ENCODE peak calls at places on chromosomes 2 and 18, in ten cellular contexts. One of them, this sample, is unnamed.

GRCh38 chr2:108189316-108189715 is 50.5 kb upstream of the SULT1C3 start:
- DNase-seq in GM23338: no peak
- DNase-seq in HL-60: no peak
- DNase-seq in fibroblast of lung: no peak
- DNase-seq in A673: no peak
- DNase-seq in sigmoid colon: no peak
- DNase-seq in ovary: no peak
- DNase-seq in aorta: no peak
- DNase-seq in CD4-positive, CD25-positive, alpha-beta regulatory T cell: no peak
- DNase-seq in transverse colon: no peak
- DNase-seq in this sample: no peak

GRCh38 chr2:230230087-230230486 is 4.6 kb downstream of the SP140 start:
- DNase-seq in GM23338: peak; percentile 53
- DNase-seq in HL-60: peak; percentile 39
- DNase-seq in fibroblast of lung: peak; percentile 64
- DNase-seq in A673: no peak
- DNase-seq in sigmoid colon: no peak
- DNase-seq in ovary: no peak
- DNase-seq in aorta: no peak
- DNase-seq in CD4-positive, CD25-positive, alpha-beta regulatory T cell: no peak
- DNase-seq in transverse colon: no peak
- DNase-seq in this sample: no peak

GRCh38 chr2:239201531-239201876 is 199.3 kb downstream of the HDAC4 start:
- DNase-seq in GM23338: no peak
- DNase-seq in HL-60: no peak
- DNase-seq in fibroblast of lung: no peak
- DNase-seq in A673: no peak
- DNase-seq in sigmoid colon: peak; percentile 89
- DNase-seq in ovary: peak; percentile 68
- DNase-seq in aorta: peak; percentile 71
- DNase-seq in CD4-positive, CD25-positive, alpha-beta regulatory T cell: no peak
- DNase-seq in transverse colon: no peak
- DNase-seq in this sample: no peak

GRCh38 chr2:234133004-234133403 is 82.5 kb downstream of the SPP2 start:
- DNase-seq in GM23338: no peak
- DNase-seq in HL-60: no peak
- DNase-seq in fibroblast of lung: peak; percentile 9
- DNase-seq in A673: no peak
- DNase-seq in sigmoid colon: no peak
- DNase-seq in ovary: no peak
- DNase-seq in aorta: no peak
- DNase-seq in CD4-positive, CD25-positive, alpha-beta regulatory T cell: no peak
- DNase-seq in transverse colon: no peak
- DNase-seq in this sample: no peak

GRCh38 chr2:178331474-178332431 is 119.2 kb downstream of the PRKRA start:
- DNase-seq in GM23338: no peak
- DNase-seq in HL-60: no peak
- DNase-seq in fibroblast of lung: no peak
- DNase-seq in A673: no peak
- DNase-seq in sigmoid colon: no peak
- DNase-seq in ovary: no peak
- DNase-seq in aorta: no peak
- DNase-seq in CD4-positive, CD25-positive, alpha-beta regulatory T cell: no peak
- DNase-seq in transverse colon: no peak
- DNase-seq in this sample: no peak

GRCh38 chr2:23745726-23746105 is 181.2 kb downstream of the ATAD2B start:
- DNase-seq in GM23338: no peak
- DNase-seq in HL-60: no peak
- DNase-seq in fibroblast of lung: peak; percentile 82
- DNase-seq in A673: peak; percentile 79
- DNase-seq in sigmoid colon: peak; percentile 72
- DNase-seq in ovary: no peak
- DNase-seq in aorta: no peak
- DNase-seq in CD4-positive, CD25-positive, alpha-beta regulatory T cell: no peak
- DNase-seq in transverse colon: no peak
- DNase-seq in this sample: peak; percentile 67

GRCh38 chr2:26302846-26303245 is 43.1 kb upstream of the SELENOI start:
- DNase-seq in GM23338: no peak
- DNase-seq in HL-60: no peak
- DNase-seq in fibroblast of lung: no peak
- DNase-seq in A673: no peak
- DNase-seq in sigmoid colon: no peak
- DNase-seq in ovary: no peak
- DNase-seq in aorta: no peak
- DNase-seq in CD4-positive, CD25-positive, alpha-beta regulatory T cell: no peak
- DNase-seq in transverse colon: no peak
- DNase-seq in this sample: no peak

GRCh38 chr2:120592084-120592483 is 143.6 kb upstream of the GLI2 start:
- DNase-seq in GM23338: no peak
- DNase-seq in HL-60: no peak
- DNase-seq in fibroblast of lung: no peak
- DNase-seq in A673: no peak
- DNase-seq in sigmoid colon: no peak
- DNase-seq in ovary: no peak
- DNase-seq in aorta: no peak
- DNase-seq in CD4-positive, CD25-positive, alpha-beta regulatory T cell: no peak
- DNase-seq in transverse colon: no peak
- DNase-seq in this sample: no peak

GRCh38 chr2:69798909-69799526 is 30.4 kb upstream of the GMCL1 start:
- DNase-seq in GM23338: no peak
- DNase-seq in HL-60: no peak
- DNase-seq in fibroblast of lung: peak; percentile 53
- DNase-seq in A673: peak; percentile 21
- DNase-seq in sigmoid colon: no peak
- DNase-seq in ovary: no peak
- DNase-seq in aorta: no peak
- DNase-seq in CD4-positive, CD25-positive, alpha-beta regulatory T cell: no peak
- DNase-seq in transverse colon: no peak
- DNase-seq in this sample: no peak

GRCh38 chr2:219001577-219002394 is 8.6 kb upstream of the CRYBA2 start:
- DNase-seq in GM23338: peak; percentile 66
- DNase-seq in HL-60: no peak
- DNase-seq in fibroblast of lung: no peak
- DNase-seq in A673: no peak
- DNase-seq in sigmoid colon: no peak
- DNase-seq in ovary: no peak
- DNase-seq in aorta: no peak
- DNase-seq in CD4-positive, CD25-positive, alpha-beta regulatory T cell: no peak
- DNase-seq in transverse colon: peak; percentile 91
- DNase-seq in this sample: no peak

GRCh38 chr18:35479911-35480586 is 17.7 kb downstream of the INO80C start:
- DNase-seq in GM23338: no peak
- DNase-seq in HL-60: no peak
- DNase-seq in fibroblast of lung: no peak
- DNase-seq in A673: no peak
- DNase-seq in sigmoid colon: no peak
- DNase-seq in ovary: no peak
- DNase-seq in aorta: no peak
- DNase-seq in CD4-positive, CD25-positive, alpha-beta regulatory T cell: no peak
- DNase-seq in transverse colon: peak; percentile 46
- DNase-seq in this sample: no peak

GRCh38 chr18:4017479-4017878 is 437.6 kb downstream of the DLGAP1 start:
- DNase-seq in GM23338: peak; percentile 87
- DNase-seq in HL-60: peak; percentile 45
- DNase-seq in fibroblast of lung: peak; percentile 14
- DNase-seq in A673: peak; percentile 75
- DNase-seq in sigmoid colon: no peak
- DNase-seq in ovary: no peak
- DNase-seq in aorta: no peak
- DNase-seq in CD4-positive, CD25-positive, alpha-beta regulatory T cell: no peak
- DNase-seq in transverse colon: no peak
- DNase-seq in this sample: no peak

GRCh38 chr18:29449424-29449823 is 1272.5 kb upstream of the CDH2 start:
- DNase-seq in GM23338: no peak
- DNase-seq in HL-60: no peak
- DNase-seq in fibroblast of lung: peak; percentile 47
- DNase-seq in A673: no peak
- DNase-seq in sigmoid colon: no peak
- DNase-seq in ovary: no peak
- DNase-seq in aorta: no peak
- DNase-seq in CD4-positive, CD25-positive, alpha-beta regulatory T cell: no peak
- DNase-seq in transverse colon: no peak
- DNase-seq in this sample: no peak
- H3K27ac ChIP-seq in GM23338: no peak overlapping the region
- H3K27ac ChIP-seq in HL-60: no peak overlapping the region
- H3K27ac ChIP-seq in fibroblast of lung: no peak overlapping the region
- H3K27ac ChIP-seq in A673: no peak overlapping the region
- H3K27ac ChIP-seq in sigmoid colon: no peak overlapping the region
- H3K27ac ChIP-seq in ovary: no peak overlapping the region
- H3K27ac ChIP-seq in aorta: no peak overlapping the region
- H3K27ac ChIP-seq in CD4-positive, CD25-positive, alpha-beta regulatory T cell: no peak overlapping the region
- H3K27ac ChIP-seq in transverse colon: no peak overlapping the region
- H3K27ac ChIP-seq in this sample: no peak overlapping the region

GRCh38 chr2:174670446-174670845 is 72.8 kb upstream of the WIPF1 start:
- DNase-seq in GM23338: no peak
- DNase-seq in HL-60: no peak
- DNase-seq in fibroblast of lung: no peak
- DNase-seq in A673: no peak
- DNase-seq in sigmoid colon: peak; percentile 75
- DNase-seq in ovary: no peak
- DNase-seq in aorta: peak; percentile 66
- DNase-seq in CD4-positive, CD25-positive, alpha-beta regulatory T cell: no peak
- DNase-seq in transverse colon: no peak
- DNase-seq in this sample: no peak
- H3K27ac ChIP-seq in GM23338: no peak overlapping the region
- H3K27ac ChIP-seq in HL-60: no peak overlapping the region
- H3K27ac ChIP-seq in fibroblast of lung: no peak overlapping the region
- H3K27ac ChIP-seq in A673: no peak overlapping the region
- H3K27ac ChIP-seq in sigmoid colon: no peak overlapping the region
- H3K27ac ChIP-seq in ovary: no peak overlapping the region
- H3K27ac ChIP-seq in aorta: no peak overlapping the region
- H3K27ac ChIP-seq in CD4-positive, CD25-positive, alpha-beta regulatory T cell: no peak overlapping the region
- H3K27ac ChIP-seq in transverse colon: no peak overlapping the region
- H3K27ac ChIP-seq in this sample: no peak overlapping the region

GRCh38 chr2:217622664-217623063 is 380.1 kb downstream of the TNS1 start:
- DNase-seq in GM23338: no peak
- DNase-seq in HL-60: no peak
- DNase-seq in fibroblast of lung: no peak
- DNase-seq in A673: peak; percentile 37
- DNase-seq in sigmoid colon: no peak
- DNase-seq in ovary: no peak
- DNase-seq in aorta: no peak
- DNase-seq in CD4-positive, CD25-positive, alpha-beta regulatory T cell: no peak
- DNase-seq in transverse colon: no peak
- DNase-seq in this sample: no peak

GRCh38 chr2:217623513-217623912 is 379.3 kb downstream of the TNS1 start:
- DNase-seq in GM23338: no peak
- DNase-seq in HL-60: no peak
- DNase-seq in fibroblast of lung: no peak
- DNase-seq in A673: no peak
- DNase-seq in sigmoid colon: no peak
- DNase-seq in ovary: no peak
- DNase-seq in aorta: no peak
- DNase-seq in CD4-positive, CD25-positive, alpha-beta regulatory T cell: no peak
- DNase-seq in transverse colon: no peak
- DNase-seq in this sample: no peak

GRCh38 chr2:217628061-217628460 is 374.7 kb downstream of the TNS1 start:
- DNase-seq in GM23338: no peak
- DNase-seq in HL-60: no peak
- DNase-seq in fibroblast of lung: no peak
- DNase-seq in A673: no peak
- DNase-seq in sigmoid colon: no peak
- DNase-seq in ovary: no peak
- DNase-seq in aorta: no peak
- DNase-seq in CD4-positive, CD25-positive, alpha-beta regulatory T cell: no peak
- DNase-seq in transverse colon: no peak
- DNase-seq in this sample: no peak

GRCh38 chr2:217626926-217627325 is 375.9 kb downstream of the TNS1 start:
- DNase-seq in GM23338: no peak
- DNase-seq in HL-60: no peak
- DNase-seq in fibroblast of lung: no peak
- DNase-seq in A673: no peak
- DNase-seq in sigmoid colon: no peak
- DNase-seq in ovary: no peak
- DNase-seq in aorta: no peak
- DNase-seq in CD4-positive, CD25-positive, alpha-beta regulatory T cell: no peak
- DNase-seq in transverse colon: no peak
- DNase-seq in this sample: no peak

DNA sequence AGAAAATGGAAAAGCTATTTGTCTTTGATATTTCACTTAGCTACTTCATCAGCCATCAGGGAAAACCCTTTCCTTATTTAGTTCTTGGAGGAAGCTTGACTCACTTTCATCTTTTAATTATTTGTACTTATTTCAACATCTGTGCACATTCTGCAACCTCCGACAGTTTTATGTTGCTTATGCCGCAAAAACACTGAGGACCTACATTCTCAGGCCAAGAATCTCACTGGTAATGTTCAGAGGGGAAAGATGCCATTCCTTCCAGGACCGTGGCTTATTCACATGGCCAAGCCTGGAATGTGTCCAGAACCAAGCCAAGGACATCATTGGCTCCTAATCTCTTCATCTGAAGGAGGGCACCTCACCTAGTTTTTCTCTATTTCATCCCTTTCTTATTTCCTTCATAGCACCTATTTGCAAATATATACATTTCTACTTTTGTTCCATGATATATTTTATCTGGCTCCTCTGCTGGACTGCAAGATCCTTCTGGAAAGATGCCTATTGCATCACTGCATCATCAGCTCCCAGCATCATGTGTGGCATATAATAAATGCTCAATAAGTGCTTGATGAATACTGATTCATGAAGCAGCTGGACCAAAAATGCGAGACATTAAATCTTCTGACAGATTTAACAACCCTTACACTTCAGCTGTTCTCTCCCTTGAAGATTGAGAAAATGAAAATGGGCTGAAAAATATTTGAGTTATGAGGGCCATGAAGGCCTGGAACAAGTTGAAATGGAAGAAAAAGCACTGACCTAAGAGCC is 377.1 kb downstream of the TNS1 start:
- DNase-seq in GM23338: no peak
- DNase-seq in HL-60: no peak
- DNase-seq in fibroblast of lung: peak; percentile 54
- DNase-seq in A673: no peak
- DNase-seq in sigmoid colon: no peak
- DNase-seq in ovary: no peak
- DNase-seq in aorta: no peak
- DNase-seq in CD4-positive, CD25-positive, alpha-beta regulatory T cell: no peak
- DNase-seq in transverse colon: no peak
- DNase-seq in this sample: no peak
- H3K27ac ChIP-seq in GM23338: no peak overlapping the region
- H3K27ac ChIP-seq in HL-60: no peak overlapping the region
- H3K27ac ChIP-seq in fibroblast of lung: peak overlapping the region; percentile 35
- H3K27ac ChIP-seq in A673: no peak overlapping the region
- H3K27ac ChIP-seq in sigmoid colon: peak overlapping the region; percentile 6
- H3K27ac ChIP-seq in ovary: no peak overlapping the region
- H3K27ac ChIP-seq in aorta: no peak overlapping the region
- H3K27ac ChIP-seq in CD4-positive, CD25-positive, alpha-beta regulatory T cell: no peak overlapping the region
- H3K27ac ChIP-seq in transverse colon: peak overlapping the region; percentile 71
- H3K27ac ChIP-seq in this sample: no peak overlapping the region

DNA sequence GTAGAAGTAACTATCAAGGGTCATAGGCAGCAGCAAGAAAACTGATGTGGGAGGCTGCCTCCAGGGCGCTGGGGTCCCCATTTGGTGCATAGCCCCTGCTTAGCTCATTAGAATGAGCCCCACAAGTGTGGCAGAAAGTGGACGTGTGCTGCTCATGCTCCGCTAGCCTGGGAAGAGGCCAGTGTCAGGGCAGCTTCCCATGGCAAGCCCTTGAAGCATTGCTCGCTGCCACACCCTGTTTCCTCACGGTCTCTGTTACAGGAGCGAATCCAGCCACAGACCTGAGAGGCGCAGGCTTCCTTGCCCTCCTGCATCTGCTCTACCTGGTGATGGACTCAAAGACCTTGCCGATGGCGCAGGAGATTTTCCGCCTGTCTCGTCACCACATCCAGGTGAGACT is 22.5 kb downstream of the ELMOD3 start:
- DNase-seq in GM23338: no peak
- DNase-seq in HL-60: no peak
- DNase-seq in fibroblast of lung: no peak
- DNase-seq in A673: no peak
- DNase-seq in sigmoid colon: no peak
- DNase-seq in ovary: no peak
- DNase-seq in aorta: no peak
- DNase-seq in CD4-positive, CD25-positive, alpha-beta regulatory T cell: no peak
- DNase-seq in transverse colon: no peak
- DNase-seq in this sample: no peak
- H3K27ac ChIP-seq in GM23338: no peak overlapping the region
- H3K27ac ChIP-seq in HL-60: no peak overlapping the region
- H3K27ac ChIP-seq in fibroblast of lung: no peak overlapping the region
- H3K27ac ChIP-seq in A673: no peak overlapping the region
- H3K27ac ChIP-seq in sigmoid colon: no peak overlapping the region
- H3K27ac ChIP-seq in ovary: no peak overlapping the region
- H3K27ac ChIP-seq in aorta: no peak overlapping the region
- H3K27ac ChIP-seq in CD4-positive, CD25-positive, alpha-beta regulatory T cell: no peak overlapping the region
- H3K27ac ChIP-seq in transverse colon: no peak overlapping the region
- H3K27ac ChIP-seq in this sample: no peak overlapping the region

This sample was measured in SK-N-MC.